ENCODE peak calls at places on chromosomes 16 and 17, in nine cellular contexts. W is spleen, Z is breast epithelium, P is stomach, Y is HCT116, L is sigmoid colon, X is transverse colon, J is HepG2, A is GM12892. V is an unnamed sample.
A peak's percentile ranks its signal among the peaks of the same experiment; 100 is the strongest.

GRCh38 chr16:19218581-19218980 is 50.5 kb downstream of the SYT17 start:
- DNase-seq in X (no peak), J (no peak), W (no peak), P (no peak), Y (no peak), Z (no peak), A (no peak), L (no peak), V (no peak)

GRCh38 chr16:83005653-83006160 is 378.9 kb downstream of the CDH13 start:
- DNase-seq in Z (no peak), L (no peak), P (no peak), J (no peak), Y (no peak), X (no peak), W (no peak), A (no peak), V (no peak)

GRCh38 chr17:59221159-59221847 is 992 bp downstream of the GDPD1 start:
- DNase-seq in J (no peak), X (no peak), Z (no peak), A (no peak), W (no peak), Y (no peak), P (no peak), L (no peak), V (no peak)

GRCh38 chr17:4898927-4899326 is 409 bp upstream of the C17orf107 start:
- DNase-seq in Z (no peak), X (no peak), P (no peak), L (no peak), J (no peak), A (peak; percentile 4), Y (no peak), W (no peak), V (no peak)

GRCh38 chr17:78197147-78197830 is 10.1 kb downstream of the AFMID start:
- DNase-seq in L (no peak), X (no peak), A (no peak), P (no peak), Z (no peak), W (no peak), Y (no peak), J (no peak), V (no peak)

GRCh38 chr17:795276-795675 is 13.1 kb downstream of the MRM3 start:
- DNase-seq in W (peak; percentile 64), A (no peak), J (no peak), P (no peak), Y (no peak), Z (no peak), X (no peak), L (no peak), V (no peak)

GRCh38 chr16:996672-997071 is 15.1 kb downstream of the SOX8 start:
- DNase-seq in P (no peak), J (no peak), Z (no peak), L (no peak), Y (no peak), A (no peak), W (no peak), X (no peak), V (no peak)

GRCh38 chr17:78541488-78542237 is 35.5 kb downstream of the DNAH17 start:
- DNase-seq in X (no peak), A (no peak), J (no peak), P (no peak), Y (peak; percentile 36), W (peak; percentile 56), L (peak; percentile 62), Z (no peak), V (no peak)

GRCh38 chr16:49492896-49493620 is 119.5 kb downstream of the C16orf78 start:
- DNase-seq in Y (no peak), P (no peak), J (no peak), L (no peak), W (peak; percentile 71), A (no peak), Z (no peak), X (no peak), V (no peak)

GRCh38 chr17:15404116-15404730 is 62.8 kb upstream of the TEKT3 start:
- DNase-seq in J (no peak), A (no peak), L (no peak), Y (no peak), X (no peak), Z (no peak), W (no peak), P (no peak), V (no peak)

GRCh38 chr17:4304417-4305027 is 40.7 kb upstream of the ANKFY1 start:
- DNase-seq in P (peak; percentile 43), W (no peak), Z (no peak), J (peak; percentile 41), A (peak; percentile 19), L (no peak), Y (peak; percentile 18), X (peak; percentile 46), V (no peak)

GRCh38 chr17:31582151-31582907 is 190.9 kb downstream of the RAB11FIP4 start:
- DNase-seq in Z (no peak), P (peak; percentile 66), Y (no peak), L (peak; percentile 83), X (peak; percentile 52), A (no peak), J (no peak), W (peak; percentile 88), V (no peak)

GRCh38 chr16:88784074-88784855 is 755 bp downstream of the PIEZO1 start:
- DNase-seq in L (peak; percentile 94), Y (no peak), Z (peak; percentile 76), A (no peak), W (peak; percentile 89), P (peak; percentile 66), J (peak; percentile 75), X (peak; percentile 74), V (no peak)

GRCh38 chr17:39194089-39194984 is 3.1 kb downstream of the CACNB1 start:
- DNase-seq in J (peak; percentile 80), W (no peak), X (peak; percentile 31), L (peak; percentile 87), A (no peak), Z (no peak), Y (no peak), P (no peak), V (no peak)

GRCh38 chr17:67555855-67556254 is 161.9 kb upstream of the NOL11 start:
- DNase-seq in Z (no peak), J (no peak), X (no peak), P (no peak), Y (no peak), W (no peak), A (no peak), L (peak; percentile 28), V (no peak)

GRCh38 chr16:75111514-75112280 is 4.9 kb downstream of the LDHD start:
- DNase-seq in Z (no peak), A (no peak), P (no peak), L (no peak), J (no peak), Y (no peak), X (no peak), W (peak; percentile 66), V (no peak)

GRCh38 chr17:80877095-80877828 is 114.4 kb upstream of the CHMP6 start:
- DNase-seq in P (no peak), A (peak; percentile 72), J (no peak), L (no peak), X (peak; percentile 16), Z (peak; percentile 34), W (peak; percentile 73), Y (no peak), V (peak; percentile 87)
- TF ChIP-seq POLR2A in P (no peak), A (no peak), J (no peak), L (no peak), X (no peak), Z (no peak), W (no peak), Y (no peak), V (no peak)

GRCh38 chr16:27566417-27566816 is 16.5 kb downstream of the KATNIP start:
- DNase-seq in Z (no peak), J (no peak), Y (no peak), X (peak; percentile 31), L (peak; percentile 36), W (peak; percentile 25), A (no peak), P (no peak), V (no peak)
- TF ChIP-seq POLR2AphosphoS5 in Z (no peak), J (no peak), Y (no peak), X (no peak), L (no peak), W (no peak), A (no peak), P (no peak), V (no peak)

GRCh38 chr17:35775039-35775438 is 14.4 kb downstream of the C17orf50 start:
- DNase-seq in W (no peak), Z (no peak), P (no peak), L (no peak), Y (no peak), X (no peak), A (no peak), J (no peak), V (no peak)

GRCh38 chr17:35773674-35774425 is 13.2 kb downstream of the C17orf50 start:
- DNase-seq in L (no peak), J (no peak), Y (no peak), X (no peak), P (no peak), A (no peak), Z (no peak), W (no peak), V (no peak)

GRCh38 chr17:35774499-35774898 is 13.8 kb downstream of the C17orf50 start:
- DNase-seq in A (no peak), Z (no peak), L (peak; percentile 92), Y (no peak), J (no peak), P (peak; percentile 77), X (peak; percentile 76), W (no peak), V (no peak)

GRCh38 chr17:35773129-35773528 is 12.4 kb downstream of the C17orf50 start:
- DNase-seq in W (no peak), Y (no peak), P (no peak), X (no peak), J (no peak), Z (no peak), L (no peak), A (no peak), V (no peak)

DNA sequence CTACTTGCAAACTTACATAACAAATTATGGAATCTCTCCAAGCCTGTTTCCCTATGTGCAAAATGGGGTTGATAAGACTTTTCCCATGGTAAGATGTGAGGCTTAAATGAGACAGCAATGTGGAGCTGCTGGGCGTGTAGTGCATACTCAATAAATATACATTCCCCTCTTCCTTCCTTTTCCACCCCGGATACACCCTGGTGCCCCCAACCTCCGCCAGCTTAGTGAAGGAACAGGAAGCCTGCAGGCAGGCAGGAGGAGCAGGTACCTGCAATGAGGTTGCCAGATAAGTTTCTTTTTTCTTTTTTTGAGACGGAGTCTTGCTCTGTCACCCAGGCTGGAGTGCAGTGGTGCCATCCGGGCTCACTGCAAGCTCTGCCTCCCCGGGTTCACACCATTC is 14.9 kb downstream of the C17orf50 start:
- DNase-seq in X (no peak), L (no peak), Y (no peak), Z (no peak), P (no peak), W (no peak), A (no peak), J (no peak), V (no peak)
- TF ChIP-seq POLR2A in X (no peak), L (no peak), Y (no peak), Z (no peak), P (no peak), W (no peak), A (no peak), J (no peak), V (no peak)

DNA sequence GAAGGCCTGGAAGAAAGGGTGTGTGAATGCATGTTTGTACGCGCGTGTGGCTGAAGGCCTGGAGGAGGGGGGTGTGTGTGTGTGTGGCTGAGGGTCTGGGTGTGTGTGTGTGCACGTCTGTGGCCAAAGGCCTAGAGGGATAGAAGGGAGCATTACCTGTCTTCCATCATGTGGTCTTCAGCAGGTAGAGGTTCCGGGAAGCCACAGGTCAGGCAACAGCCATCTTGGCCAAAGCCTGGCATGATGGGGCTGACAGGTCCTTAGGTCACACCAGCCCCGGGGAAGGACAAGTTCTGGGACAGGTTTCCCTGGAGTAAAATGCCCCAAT is 5.3 kb downstream of the LITAFD start:
- DNase-seq in Y (no peak), L (no peak), Z (no peak), X (no peak), W (peak; percentile 64), P (no peak), A (no peak), J (no peak), V (no peak)
- TF ChIP-seq POLR2AphosphoS5 in Y (peak; percentile 16), L (no peak), Z (no peak), X (no peak), W (peak; percentile 10), P (no peak), A (no peak), J (no peak), V (no peak)